ENCODE peak calls at places on chromosomes 2 and 18, in ten cellular contexts. V, X, P, F, A, I, K, O, Y and W are unnamed samples.

GRCh38 chr2:12504443-12504842 is 212.3 kb upstream of the TRIB2 start:
- DNase-seq in P (peak; percentile 48), O (peak; percentile 66), K (no peak), Y (no peak), V (no peak), X (no peak), F (peak; percentile 46), A (no peak), I (no peak), W (no peak)

GRCh38 chr2:231094671-231095346 is 30.0 kb downstream of the HTR2B start:
- DNase-seq in V (no peak), X (no peak), O (no peak), K (no peak), I (no peak), P (no peak), A (no peak), F (no peak), Y (no peak), W (no peak)

GRCh38 chr2:86221066-86221684 is 21.9 kb downstream of the MRPL35 start:
- DNase-seq in X (peak; percentile 45), K (peak; percentile 42), Y (peak; percentile 81), F (peak; percentile 50), V (peak; percentile 64), O (peak; percentile 55), P (peak; percentile 59), A (no peak), I (peak; percentile 44), W (peak; percentile 78)

GRCh38 chr2:60140180-60140579 is 413.3 kb downstream of the BCL11A start:
- DNase-seq in I (no peak), V (no peak), Y (no peak), K (no peak), F (no peak), P (peak; percentile 35), O (no peak), A (no peak), X (no peak), W (no peak)

GRCh38 chr2:45403036-45403435 is 208.0 kb downstream of the SRBD1 start:
- DNase-seq in A (no peak), F (no peak), Y (no peak), K (no peak), P (no peak), V (no peak), O (no peak), I (no peak), X (no peak), W (no peak)

GRCh38 chr2:64666810-64667438 is 13.2 kb upstream of the SERTAD2 start:
- DNase-seq in X (no peak), O (no peak), F (no peak), V (no peak), Y (no peak), A (no peak), I (no peak), P (no peak), K (no peak), W (peak; percentile 76)

GRCh38 chr2:208245746-208246145 is 9.1 kb downstream of the IDH1 start:
- DNase-seq in V (no peak), P (no peak), A (no peak), O (no peak), X (no peak), I (no peak), K (no peak), F (no peak), Y (no peak), W (no peak)

GRCh38 chr18:58045265-58046086 is 1.4 kb downstream of the NEDD4L start:
- DNase-seq in X (peak; percentile 25), F (peak; percentile 57), K (no peak), V (peak; percentile 78), P (peak; percentile 55), A (no peak), I (peak; percentile 23), Y (no peak), O (no peak), W (peak; percentile 86)

GRCh38 chr18:74326238-74326637 is 10.6 kb downstream of the C18orf63 start:
- DNase-seq in K (no peak), X (no peak), Y (no peak), O (no peak), F (no peak), I (no peak), A (no peak), P (no peak), V (no peak), W (no peak)

GRCh38 chr18:46182633-46183401 is 78.6 kb downstream of the HAUS1 start:
- DNase-seq in K (no peak), F (no peak), P (no peak), X (no peak), Y (no peak), A (no peak), O (no peak), V (peak; percentile 20), I (no peak), W (no peak)